ENCODE peak calls at places on chromosomes 12 and 14, in eight cellular contexts. A is GM12878; S is astrocyte of the spinal cord; E is CD8-positive, alpha-beta T cell; B is cardiac muscle cell; F is MG63; X is A549; O is mucosa of descending colon. N is an unnamed sample.

GRCh38 chr12:80472912-80473500 is 29.0 kb downstream of the PTPRQ start:
- DNase-seq in A (peak; percentile 3), S (peak; percentile 84), E (no peak), B (peak; percentile 81), F (peak; percentile 5), X (peak; percentile 7), O (no peak), N (no peak)

GRCh38 chr14:44820230-44820964 is 141.3 kb downstream of the KLHL28 start:
- DNase-seq in A (no peak), S (no peak), E (no peak), B (no peak), F (no peak), X (no peak), O (no peak), N (no peak)

GRCh38 chr14:103319422-103319821 is 14.6 kb upstream of the EIF5 start:
- DNase-seq in A (peak; percentile 33), S (no peak), E (no peak), B (no peak), F (no peak), X (no peak), O (no peak), N (no peak)

GRCh38 chr12:47819902-47820630 is at the start of gene HDAC7:
- DNase-seq in A (no peak), S (peak; percentile 91), E (peak; percentile 60), B (peak; percentile 95), F (peak; percentile 94), X (peak; percentile 90), O (peak; percentile 92), N (peak; percentile 54)

GRCh38 chr14:99185436-99186068 is 86.4 kb downstream of the BCL11B start:
- DNase-seq in A (no peak), S (no peak), E (no peak), B (no peak), F (no peak), X (no peak), O (no peak), N (no peak)

GRCh38 chr14:98704441-98704840 is 567.6 kb downstream of the BCL11B start:
- DNase-seq in A (no peak), S (no peak), E (peak; percentile 20), B (no peak), F (no peak), X (no peak), O (no peak), N (no peak)

GRCh38 chr14:101046071-101046470 is 142.5 kb upstream of the RTL1 start:
- DNase-seq in A (no peak), S (no peak), E (no peak), B (no peak), F (no peak), X (no peak), O (peak; percentile 26), N (no peak)

GRCh38 chr14:60981626-60982455 is 796 bp downstream of the SLC38A6 start:
- DNase-seq in A (peak; percentile 5), S (peak; percentile 69), E (no peak), B (peak; percentile 92), F (peak; percentile 8), X (peak; percentile 37), O (no peak), N (no peak)

GRCh38 chr14:54603362-54603761 is 36.4 kb downstream of the SAMD4A start:
- DNase-seq in A (no peak), S (peak; percentile 61), E (no peak), B (peak; percentile 59), F (no peak), X (no peak), O (no peak), N (no peak)

GRCh38 chr12:109697877-109698468 is 15.7 kb upstream of the FAM222A start:
- DNase-seq in A (no peak), S (no peak), E (no peak), B (no peak), F (no peak), X (no peak), O (no peak), N (no peak)

GRCh38 chr12:26088999-26089398 is 35.8 kb downstream of the BHLHE41 start:
- DNase-seq in A (peak; percentile 67), S (no peak), E (no peak), B (no peak), F (no peak), X (no peak), O (no peak), N (no peak)

GRCh38 chr14:105525861-105526780 is at the start of gene TMEM121:
- DNase-seq in A (no peak), S (no peak), E (no peak), B (no peak), F (peak; percentile 12), X (peak; percentile 47), O (peak; percentile 52), N (peak; percentile 66)

GRCh38 chr14:94545131-94545841 is 16.0 kb upstream of the SERPINA4 start:
- DNase-seq in A (no peak), S (peak; percentile 85), E (no peak), B (peak; percentile 40), F (no peak), X (no peak), O (no peak), N (no peak)

GRCh38 chr14:94548999-94549985 is 11.9 kb upstream of the SERPINA4 start:
- DNase-seq in A (no peak), S (peak; percentile 57), E (peak; percentile 19), B (peak; percentile 71), F (no peak), X (peak; percentile 44), O (no peak), N (peak; percentile 14)

GRCh38 chr14:94548131-94548998 is 12.9 kb upstream of the SERPINA4 start:
- DNase-seq in A (no peak), S (no peak), E (no peak), B (peak; percentile 47), F (no peak), X (no peak), O (no peak), N (no peak)

GRCh38 chr14:94547726-94548125 is 13.5 kb upstream of the SERPINA4 start:
- DNase-seq in A (no peak), S (no peak), E (no peak), B (no peak), F (no peak), X (no peak), O (no peak), N (no peak)

DNA sequence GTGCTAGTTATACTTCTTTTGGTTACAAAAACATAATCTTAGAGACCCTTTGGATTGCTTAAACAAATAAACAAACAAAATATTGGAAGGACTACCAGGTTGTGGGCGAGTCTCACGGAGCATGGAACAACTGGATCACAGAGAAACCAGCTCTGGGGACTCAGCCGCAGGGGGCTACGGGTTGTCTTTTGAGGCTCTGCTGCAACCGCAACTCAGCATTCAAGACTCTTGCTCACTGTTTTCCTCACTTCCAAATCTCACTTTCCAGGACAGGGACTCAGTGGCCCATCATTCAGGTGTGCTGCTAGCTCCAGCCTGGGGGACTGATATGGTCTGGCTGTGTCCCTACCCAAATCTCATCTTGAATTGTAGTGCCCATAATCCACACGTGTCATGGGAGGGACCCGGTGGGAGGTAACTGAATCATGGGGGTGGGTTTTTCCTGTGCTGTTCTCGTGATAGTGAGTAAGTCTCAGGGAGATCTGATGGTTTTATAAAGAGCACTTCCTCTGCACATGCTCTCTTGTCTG is 14.0 kb upstream of the SERPINA4 start:
- DNase-seq in A (no peak), S (no peak), E (no peak), B (no peak), F (no peak), X (no peak), O (no peak), N (no peak)
- H3K4me3 ChIP-seq in A (no peak overlapping the region), S (no peak overlapping the region), E (no peak overlapping the region), B (no peak overlapping the region), F (no peak overlapping the region), X (no peak overlapping the region), O (no peak overlapping the region), N (no peak overlapping the region)

DNA sequence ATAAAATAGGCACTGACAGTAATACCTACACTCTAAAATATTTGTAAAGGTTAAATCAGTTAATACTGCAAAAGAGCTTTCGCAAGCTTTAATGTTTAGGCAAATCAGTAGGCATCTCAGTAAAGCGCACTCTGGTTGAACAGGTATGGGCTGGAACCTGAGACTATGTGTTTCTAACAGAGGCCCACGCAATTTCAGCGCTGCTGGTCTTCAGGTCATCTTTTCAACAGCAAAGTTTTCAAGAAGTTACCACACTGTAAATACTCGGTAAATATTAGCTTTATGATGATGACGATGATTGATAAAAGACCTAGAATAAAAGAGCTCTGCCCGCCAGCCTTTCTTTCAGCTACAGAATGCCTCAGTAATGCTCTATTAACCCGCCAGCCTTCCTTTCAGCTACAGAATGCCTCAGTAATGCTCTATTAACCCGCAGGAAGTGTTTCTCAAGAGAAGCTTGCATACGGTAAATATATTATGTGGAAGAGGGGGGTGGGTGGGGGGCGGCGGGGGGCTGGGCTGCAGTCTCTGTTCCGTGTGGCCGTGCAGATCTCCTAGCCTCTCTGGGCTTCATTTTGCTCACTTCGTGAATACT is 19.7 kb downstream of the LRTM2 start:
- DNase-seq in A (no peak), S (no peak), E (no peak), B (no peak), F (no peak), X (no peak), O (no peak), N (no peak)
- H3K4me3 ChIP-seq in A (no peak overlapping the region), S (no peak overlapping the region), E (no peak overlapping the region), B (no peak overlapping the region), F (no peak overlapping the region), X (no peak overlapping the region), O (no peak overlapping the region), N (no peak overlapping the region)

DNA sequence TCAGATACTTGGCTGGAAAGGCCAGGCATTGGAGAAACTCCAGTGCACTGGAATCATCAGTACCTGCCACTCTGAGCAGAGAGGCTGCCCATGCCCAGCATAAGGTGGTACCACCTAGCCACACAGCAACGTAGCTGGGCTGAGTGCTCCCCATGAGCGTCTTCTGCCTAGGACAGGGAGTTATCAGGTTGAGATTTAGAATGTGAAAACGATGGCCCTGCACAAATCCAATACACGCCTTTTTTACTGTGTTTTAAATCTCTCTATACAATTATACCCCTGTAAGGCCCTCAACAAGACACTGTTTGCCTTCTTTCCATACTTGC is 66.7 kb upstream of the PTGR2 start:
- DNase-seq in A (no peak), S (no peak), E (no peak), B (no peak), F (no peak), X (no peak), O (no peak), N (no peak)
- H3K4me3 ChIP-seq in A (peak overlapping the region; percentile 97), S (peak overlapping the region; percentile 63), E (peak overlapping the region; percentile 88), B (no peak overlapping the region), F (no peak overlapping the region), X (peak overlapping the region; percentile 79), O (no peak overlapping the region), N (peak overlapping the region; percentile 91)

GRCh38 chr12:54412348-54412747 is 6.7 kb downstream of the ITGA5 start:
- DNase-seq in A (no peak), S (no peak), E (no peak), B (no peak), F (no peak), X (no peak), O (no peak), N (no peak)

GRCh38 chr12:54412786-54413185 is 6.3 kb downstream of the ITGA5 start:
- DNase-seq in A (no peak), S (no peak), E (no peak), B (no peak), F (no peak), X (no peak), O (no peak), N (peak; percentile 27)

GRCh38 chr12:54415223-54415929 is 3.7 kb downstream of the ITGA5 start:
- DNase-seq in A (no peak), S (no peak), E (no peak), B (no peak), F (no peak), X (no peak), O (no peak), N (no peak)

GRCh38 chr12:54413284-54414190 is 5.5 kb downstream of the ITGA5 start:
- DNase-seq in A (no peak), S (no peak), E (peak; percentile 72), B (peak; percentile 48), F (no peak), X (no peak), O (peak; percentile 85), N (peak; percentile 90)

GRCh38 chr12:54414191-54414525 is 4.9 kb downstream of the ITGA5 start:
- DNase-seq in A (no peak), S (no peak), E (no peak), B (no peak), F (no peak), X (no peak), O (no peak), N (no peak)
- H3K4me3 ChIP-seq in A (no peak overlapping the region), S (no peak overlapping the region), E (peak overlapping the region; percentile 82), B (no peak overlapping the region), F (no peak overlapping the region), X (no peak overlapping the region), O (no peak overlapping the region), N (peak overlapping the region; percentile 84)

N was measured in naive thymus-derived CD4-positive, alpha-beta T cell.